ENCODE peak calls at places on chromosomes 13 and 19, in six cellular contexts. One of them, this sample, is unnamed.

GRCh38 chr13:108227651-108228272 is 9.6 kb downstream of the ABHD13 start:
- DNase-seq in activated T-helper 2 cell treated with anti-CD3 and anti-CD28 coated beads, Interferon-gamma antibody, Interleukin-2, Interleukin-4, amounts not matched to agents 10 μg/mL and 5 μg/mL and 100 μg/mL, durations not matched to agents 14 hours and 24 hours and 36 hours: no peak
- DNase-seq in T-helper 9 cell: no peak
- DNase-seq in GM10248: peak
- DNase-seq in body of pancreas: peak
- DNase-seq in NCI-H1436: no peak
- DNase-seq in this sample: no peak

GRCh38 chr19:6125571-6125989 is 9.9 kb upstream of the ACSBG2 start:
- DNase-seq in activated T-helper 2 cell treated with anti-CD3 and anti-CD28 coated beads, Interferon-gamma antibody, Interleukin-2, Interleukin-4, amounts not matched to agents 10 μg/mL and 5 μg/mL and 100 μg/mL, durations not matched to agents 14 hours and 24 hours and 36 hours: peak
- DNase-seq in T-helper 9 cell: peak
- DNase-seq in GM10248: peak
- DNase-seq in body of pancreas: peak
- DNase-seq in NCI-H1436: peak
- DNase-seq in this sample: peak

GRCh38 chr19:9037415-9038062 is 27.3 kb upstream of the MUC16 start:
- DNase-seq in activated T-helper 2 cell treated with anti-CD3 and anti-CD28 coated beads, Interferon-gamma antibody, Interleukin-2, Interleukin-4, amounts not matched to agents 10 μg/mL and 5 μg/mL and 100 μg/mL, durations not matched to agents 14 hours and 24 hours and 36 hours: no peak
- DNase-seq in T-helper 9 cell: no peak
- DNase-seq in GM10248: no peak
- DNase-seq in body of pancreas: no peak
- DNase-seq in NCI-H1436: no peak
- DNase-seq in this sample: no peak

GRCh38 chr13:72507394-72508199 is 219.8 kb downstream of the MZT1 start:
- DNase-seq in activated T-helper 2 cell treated with anti-CD3 and anti-CD28 coated beads, Interferon-gamma antibody, Interleukin-2, Interleukin-4, amounts not matched to agents 10 μg/mL and 5 μg/mL and 100 μg/mL, durations not matched to agents 14 hours and 24 hours and 36 hours: no peak
- DNase-seq in T-helper 9 cell: no peak
- DNase-seq in GM10248: no peak
- DNase-seq in body of pancreas: no peak
- DNase-seq in NCI-H1436: no peak
- DNase-seq in this sample: no peak

GRCh38 chr13:112532837-112533745 is 54.9 kb downstream of the TUBGCP3 start:
- DNase-seq in activated T-helper 2 cell treated with anti-CD3 and anti-CD28 coated beads, Interferon-gamma antibody, Interleukin-2, Interleukin-4, amounts not matched to agents 10 μg/mL and 5 μg/mL and 100 μg/mL, durations not matched to agents 14 hours and 24 hours and 36 hours: no peak
- DNase-seq in T-helper 9 cell: no peak
- DNase-seq in GM10248: no peak
- DNase-seq in body of pancreas: no peak
- DNase-seq in NCI-H1436: no peak
- DNase-seq in this sample: no peak

GRCh38 chr19:46631481-46631880 is 4.5 kb downstream of the GNG8 start:
- DNase-seq in activated T-helper 2 cell treated with anti-CD3 and anti-CD28 coated beads, Interferon-gamma antibody, Interleukin-2, Interleukin-4, amounts not matched to agents 10 μg/mL and 5 μg/mL and 100 μg/mL, durations not matched to agents 14 hours and 24 hours and 36 hours: no peak
- DNase-seq in T-helper 9 cell: no peak
- DNase-seq in GM10248: no peak
- DNase-seq in body of pancreas: no peak
- DNase-seq in NCI-H1436: no peak
- DNase-seq in this sample: no peak

GRCh38 chr19:10516671-10517286 is 468 bp downstream of the S1PR5 start:
- DNase-seq in activated T-helper 2 cell treated with anti-CD3 and anti-CD28 coated beads, Interferon-gamma antibody, Interleukin-2, Interleukin-4, amounts not matched to agents 10 μg/mL and 5 μg/mL and 100 μg/mL, durations not matched to agents 14 hours and 24 hours and 36 hours: no peak
- DNase-seq in T-helper 9 cell: no peak
- DNase-seq in GM10248: no peak
- DNase-seq in body of pancreas: no peak
- DNase-seq in NCI-H1436: no peak
- DNase-seq in this sample: no peak

GRCh38 chr13:106997219-106997618 is 429.3 kb upstream of the ARGLU1 start:
- DNase-seq in activated T-helper 2 cell treated with anti-CD3 and anti-CD28 coated beads, Interferon-gamma antibody, Interleukin-2, Interleukin-4, amounts not matched to agents 10 μg/mL and 5 μg/mL and 100 μg/mL, durations not matched to agents 14 hours and 24 hours and 36 hours: no peak
- DNase-seq in T-helper 9 cell: no peak
- DNase-seq in GM10248: no peak
- DNase-seq in body of pancreas: no peak
- DNase-seq in NCI-H1436: no peak
- DNase-seq in this sample: no peak

GRCh38 chr19:58218899-58219298 is 9.8 kb upstream of the ZNF544 start:
- DNase-seq in activated T-helper 2 cell treated with anti-CD3 and anti-CD28 coated beads, Interferon-gamma antibody, Interleukin-2, Interleukin-4, amounts not matched to agents 10 μg/mL and 5 μg/mL and 100 μg/mL, durations not matched to agents 14 hours and 24 hours and 36 hours: peak
- DNase-seq in T-helper 9 cell: peak
- DNase-seq in GM10248: no peak
- DNase-seq in body of pancreas: no peak
- DNase-seq in NCI-H1436: no peak
- DNase-seq in this sample: peak

GRCh38 chr19:30297969-30298368 is 74.2 kb upstream of the ZNF536 start:
- DNase-seq in activated T-helper 2 cell treated with anti-CD3 and anti-CD28 coated beads, Interferon-gamma antibody, Interleukin-2, Interleukin-4, amounts not matched to agents 10 μg/mL and 5 μg/mL and 100 μg/mL, durations not matched to agents 14 hours and 24 hours and 36 hours: no peak
- DNase-seq in T-helper 9 cell: no peak
- DNase-seq in GM10248: no peak
- DNase-seq in body of pancreas: no peak
- DNase-seq in NCI-H1436: no peak
- DNase-seq in this sample: no peak

GRCh38 chr19:409515-410242 is 732 bp upstream of the C2CD4C start:
- DNase-seq in activated T-helper 2 cell treated with anti-CD3 and anti-CD28 coated beads, Interferon-gamma antibody, Interleukin-2, Interleukin-4, amounts not matched to agents 10 μg/mL and 5 μg/mL and 100 μg/mL, durations not matched to agents 14 hours and 24 hours and 36 hours: no peak
- DNase-seq in T-helper 9 cell: no peak
- DNase-seq in GM10248: no peak
- DNase-seq in body of pancreas: no peak
- DNase-seq in NCI-H1436: no peak
- DNase-seq in this sample: no peak

GRCh38 chr19:49447485-49448431 is 3.9 kb downstream of the PIH1D1 start:
- DNase-seq in activated T-helper 2 cell treated with anti-CD3 and anti-CD28 coated beads, Interferon-gamma antibody, Interleukin-2, Interleukin-4, amounts not matched to agents 10 μg/mL and 5 μg/mL and 100 μg/mL, durations not matched to agents 14 hours and 24 hours and 36 hours: no peak
- DNase-seq in T-helper 9 cell: no peak
- DNase-seq in GM10248: no peak
- DNase-seq in body of pancreas: peak
- DNase-seq in NCI-H1436: peak
- DNase-seq in this sample: no peak

GRCh38 chr19:6392219-6393073 is 518 bp downstream of the GTF2F1 start:
- DNase-seq in activated T-helper 2 cell treated with anti-CD3 and anti-CD28 coated beads, Interferon-gamma antibody, Interleukin-2, Interleukin-4, amounts not matched to agents 10 μg/mL and 5 μg/mL and 100 μg/mL, durations not matched to agents 14 hours and 24 hours and 36 hours: no peak
- DNase-seq in T-helper 9 cell: no peak
- DNase-seq in GM10248: no peak
- DNase-seq in body of pancreas: no peak
- DNase-seq in NCI-H1436: no peak
- DNase-seq in this sample: no peak

This sample was measured in T-cell.